ENCODE peak calls at places on chromosomes 12 and 14, in seven cellular contexts. I is mammary epithelial cell; H is WERI-Rb-1; Q is tibial nerve; B is hepatocyte; X is right lobe of liver; V is CD8-positive, alpha-beta T cell. A is an unnamed sample.

GRCh38 chr12:54259194-54260011 is 20.5 kb downstream of the CBX5 start:
- DNase-seq in V (peak; percentile 11), I (peak; percentile 77), X (peak; percentile 76), H (peak; percentile 92), B (peak; percentile 95), Q (peak; percentile 68), A (peak; percentile 63)

GRCh38 chr14:99426796-99427346 is 53.8 kb downstream of the SETD3 start:
- DNase-seq in Q (no peak), H (no peak), X (no peak), V (no peak), B (no peak), I (no peak), A (no peak)

GRCh38 chr12:18400186-18400585 is 138.9 kb downstream of the PIK3C2G start:
- DNase-seq in H (no peak), B (no peak), V (no peak), X (no peak), I (no peak), Q (no peak), A (no peak)

GRCh38 chr14:54785778-54786160 is 116.9 kb downstream of the GCH1 start:
- DNase-seq in I (no peak), X (no peak), V (no peak), B (no peak), H (no peak), Q (no peak), A (no peak)

GRCh38 chr12:132812631-132813305 is 15.9 kb downstream of the GOLGA3 start:
- DNase-seq in V (no peak), Q (no peak), B (no peak), I (no peak), X (no peak), H (no peak), A (peak; percentile 36)

GRCh38 chr12:131061041-131061806 is 107.5 kb downstream of the ADGRD1 start:
- DNase-seq in B (no peak), H (peak; percentile 65), V (no peak), Q (no peak), I (no peak), X (peak; percentile 22), A (no peak)

GRCh38 chr14:81797246-81797645 is 263.6 kb upstream of the SEL1L start:
- DNase-seq in V (no peak), H (no peak), B (no peak), I (no peak), X (no peak), Q (no peak), A (no peak)

GRCh38 chr12:93048646-93049045 is 119.6 kb upstream of the EEA1 start:
- DNase-seq in Q (no peak), X (no peak), H (no peak), I (no peak), V (no peak), B (no peak), A (no peak)

GRCh38 chr12:123678981-123679380 is 8.1 kb downstream of the TCTN2 start:
- DNase-seq in I (no peak), V (no peak), Q (no peak), H (no peak), B (no peak), X (no peak), A (no peak)

GRCh38 chr12:106954462-106955376 is 988 bp upstream of the TMEM263 start:
- DNase-seq in H (peak; percentile 12), I (peak; percentile 9), X (peak; percentile 57), V (peak; percentile 1), B (peak; percentile 23), Q (peak; percentile 35), A (no peak)

GRCh38 chr14:69154779-69155178 is 1.9 kb upstream of the DCAF5 start:
- DNase-seq in V (no peak), H (peak; percentile 29), Q (no peak), I (no peak), X (no peak), B (peak; percentile 54), A (no peak)

GRCh38 chr12:8697120-8697475 is 693 bp upstream of the RIMKLB start:
- DNase-seq in X (no peak), I (peak; percentile 47), V (no peak), H (no peak), Q (no peak), B (peak; percentile 65), A (no peak)

GRCh38 chr12:105803292-105803691 is 335.5 kb downstream of the NUAK1 start:
- DNase-seq in I (peak; percentile 41), Q (no peak), H (no peak), X (no peak), B (no peak), V (no peak), A (no peak)

GRCh38 chr14:74245292-74245691 is 6.0 kb downstream of the VSX2 start:
- DNase-seq in Q (no peak), V (no peak), H (no peak), B (no peak), X (no peak), I (no peak), A (no peak)

GRCh38 chr14:88079624-88080023 is 74.7 kb downstream of the GPR65 start:
- DNase-seq in H (no peak), B (no peak), I (no peak), V (no peak), X (no peak), Q (no peak), A (no peak)

GRCh38 chr12:46260153-46260912 is 8.5 kb downstream of the SLC38A1 start:
- DNase-seq in Q (no peak), V (no peak), H (no peak), I (no peak), X (no peak), B (peak; percentile 55), A (peak; percentile 59)

GRCh38 chr12:19053999-19054398 is 75.5 kb upstream of the PLEKHA5 start:
- DNase-seq in Q (no peak), H (no peak), V (no peak), X (no peak), I (no peak), B (no peak), A (no peak)

GRCh38 chr14:59484611-59485174 is 376 bp downstream of the JKAMP start:
- DNase-seq in V (no peak), Q (no peak), I (no peak), H (no peak), X (no peak), B (no peak), A (no peak)

GRCh38 chr12:120445911-120446909 is at the start of the genes GATC and TRIAP1:
- DNase-seq in I (peak; percentile 84), H (peak; percentile 86), V (peak; percentile 80), X (peak; percentile 89), Q (peak; percentile 78), B (peak; percentile 91), A (no peak)

GRCh38 chr14:91418387-91419043 is 895 bp upstream of the CCDC88C start:
- DNase-seq in I (peak; percentile 42), V (peak; percentile 77), X (peak; percentile 77), Q (peak; percentile 77), H (peak; percentile 75), B (peak; percentile 66), A (no peak)

DNA sequence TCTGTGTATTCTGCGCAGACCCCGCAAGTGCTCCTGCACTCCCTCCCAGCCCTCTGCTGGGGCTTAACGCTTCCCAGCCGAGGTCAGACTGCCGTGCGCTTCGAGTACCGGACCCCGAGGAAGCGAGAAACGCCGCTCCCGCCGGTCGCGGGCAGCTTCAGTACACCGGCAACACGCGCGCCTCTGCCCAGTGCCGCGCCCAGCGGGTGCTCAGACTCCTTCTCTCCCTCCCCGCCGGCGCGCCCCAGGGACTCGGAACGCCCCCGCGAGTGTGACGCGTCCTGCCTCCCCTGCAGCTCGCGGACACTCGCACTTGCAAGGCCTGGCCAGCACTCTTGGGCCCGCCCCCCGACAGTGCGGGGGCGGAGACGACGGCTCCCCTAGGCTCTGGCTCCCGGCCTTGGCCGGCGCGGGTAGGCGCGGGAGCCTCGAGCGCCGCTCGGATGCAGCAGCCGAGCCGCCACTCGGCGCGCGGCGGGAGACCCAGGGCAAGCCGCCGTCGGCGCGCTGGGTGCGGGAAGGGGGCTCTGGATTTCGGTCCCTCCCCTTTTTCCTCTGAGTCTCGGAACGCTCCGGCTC is at the start of gene PTGER2:
- DNase-seq in V (peak; percentile 66), I (peak; percentile 93), H (peak; percentile 89), Q (peak; percentile 59), B (peak; percentile 86), X (peak; percentile 74), A (peak; percentile 92)
- H3K4me3 ChIP-seq in V (peak within 1 kb of the TSS; percentile 85), I (peak within 1 kb of the TSS; percentile 45), H (peak within 1 kb of the TSS; percentile 59), Q (peak within 1 kb of the TSS; percentile 61), B (peak within 1 kb of the TSS; percentile 52), X (peak within 1 kb of the TSS; percentile 38), A (peak within 1 kb of the TSS; percentile 67)

GRCh38 chr14:33915682-33916081 is 35.2 kb downstream of the EGLN3 start:
- DNase-seq in V (no peak), Q (no peak), H (no peak), X (no peak), B (no peak), I (no peak), A (no peak)
- TF ChIP-seq CTCF in V (no peak), Q (no peak), H (no peak), X (no peak), B (no peak), I (no peak), A (no peak)

DNA sequence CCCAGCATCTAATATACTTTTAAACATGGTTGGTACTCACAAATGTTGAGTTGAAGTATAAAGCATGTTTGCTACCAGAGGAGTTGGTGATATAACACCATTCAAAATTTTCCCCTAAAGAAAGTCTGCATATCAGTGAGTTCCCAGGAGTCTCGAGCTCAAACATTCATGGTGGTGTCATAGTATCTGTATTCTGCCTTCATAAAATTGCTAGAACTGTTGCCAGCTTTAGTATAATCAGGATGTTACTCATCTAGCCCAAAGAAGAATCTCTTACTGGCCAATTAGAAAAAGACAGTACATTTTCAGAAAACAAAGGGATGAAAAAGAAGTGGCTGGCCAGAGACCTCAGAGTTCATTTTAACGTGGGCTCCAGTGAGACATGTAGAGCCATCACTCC is 374.7 kb downstream of the KCNH5 start:
- DNase-seq in I (peak; percentile 59), Q (no peak), B (no peak), H (no peak), X (no peak), V (no peak), A (no peak)
- H3K9me3 ChIP-seq in I (no peaks in the 10 kb centered on the region), Q (no peaks in the 10 kb centered on the region), B (no peaks in the 10 kb centered on the region), H (no peaks in the 10 kb centered on the region), X (no peaks in the 10 kb centered on the region), V (no peaks in the 10 kb centered on the region), A (no peaks in the 10 kb centered on the region)

GRCh38 chr12:55814257-55814656 is 3.3 kb downstream of the SARNP start:
- DNase-seq in I (no peak), X (no peak), H (no peak), Q (no peak), B (no peak), V (no peak), A (no peak)

GRCh38 chr12:55816876-55817351 is 610 bp downstream of the SARNP start:
- DNase-seq in Q (no peak), I (no peak), H (no peak), V (no peak), X (no peak), B (peak; percentile 49), A (no peak)

GRCh38 chr12:55818140-55818728 is 393 bp downstream of the ORMDL2 start:
- DNase-seq in Q (no peak), H (no peak), B (no peak), X (no peak), I (no peak), V (no peak), A (no peak)

GRCh38 chr12:55817352-55818139 is at the start of the genes ORMDL2 and SARNP:
- DNase-seq in I (peak; percentile 100), B (peak; percentile 99), X (peak; percentile 98), V (peak; percentile 93), Q (peak; percentile 99), H (peak; percentile 98), A (peak; percentile 99)

DNA sequence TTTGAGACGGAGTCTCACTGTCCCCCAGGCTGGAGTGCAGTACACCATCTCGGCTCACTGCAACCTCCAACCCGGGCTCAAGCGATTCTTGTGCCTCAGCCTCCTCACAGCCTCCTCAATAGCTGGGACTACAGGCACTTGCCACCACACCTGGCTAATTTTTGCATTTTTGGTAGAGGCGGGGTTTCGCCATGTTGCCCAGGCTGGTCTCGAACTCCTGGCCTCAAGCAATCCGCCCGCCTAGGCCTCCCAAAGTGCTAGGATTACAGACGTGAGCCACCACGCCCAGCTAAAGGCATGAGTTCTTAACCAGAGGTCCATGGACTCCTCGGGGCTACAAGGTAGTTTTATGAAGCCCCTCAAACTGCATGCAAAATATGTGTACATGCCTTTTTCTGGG is 2.1 kb downstream of the SARNP start:
- DNase-seq in I (no peak), H (no peak), Q (no peak), B (no peak), X (no peak), V (no peak), A (no peak)
- H3K4me3 ChIP-seq in I (peak overlapping the region; percentile 90), H (no peak overlapping the region), Q (no peak overlapping the region), B (no peak overlapping the region), X (no peak overlapping the region), V (no peak overlapping the region), A (peak overlapping the region; percentile 68)